ENCODE peak calls at places on chromosomes 16 and 17, in seven cellular contexts. P is epithelial cell of proximal tubule; G is activated T-cell treated with anti-CD3 and anti-CD28 coated beads, Interleukin-2, amount 50 U/mL, for 72 hours; X is neural progenitor cell; C is heart left ventricle; V is GM04503; Z is RWPE2. L is an unnamed sample.

GRCh38 chr17:40362696-40363479 is 1.6 kb downstream of the GJD3 start:
- DNase-seq in V (no peak), Z (peak), X (peak), G (peak), P (no peak), C (peak), L (no peak)

GRCh38 chr16:56814537-56815432 is 50.2 kb upstream of the SLC12A3 start:
- DNase-seq in V (no peak), G (no peak), X (peak), Z (no peak), P (no peak), C (no peak), L (no peak)

GRCh38 chr17:81312624-81313325 is 17.7 kb upstream of the SLC38A10 start:
- DNase-seq in V (no peak), G (no peak), P (no peak), C (no peak), Z (no peak), X (no peak), L (no peak)

GRCh38 chr17:40068917-40069750 is 6.4 kb downstream of the THRA start:
- DNase-seq in X (peak), C (peak), Z (peak), V (no peak), G (peak), P (no peak), L (peak)

GRCh38 chr17:16363749-16364536 is 10.7 kb upstream of the CENPV start:
- DNase-seq in C (peak), G (peak), X (peak), P (no peak), Z (no peak), V (no peak), L (peak)

GRCh38 chr17:73731733-73732132 is 87.5 kb upstream of the SDK2 start:
- DNase-seq in X (no peak), C (no peak), G (no peak), P (no peak), V (no peak), Z (no peak), L (no peak)

GRCh38 chr17:40314557-40314953 is 5.6 kb downstream of the RARA start:
- DNase-seq in C (peak), G (peak), Z (peak), P (peak), V (no peak), X (no peak), L (peak)

GRCh38 chr16:68091604-68092261 is 6.6 kb downstream of the NFATC3 start:
- DNase-seq in Z (no peak), X (no peak), C (no peak), P (peak), V (no peak), G (no peak), L (no peak)

GRCh38 chr16:84922351-84923135 is 88.8 kb downstream of the ZDHHC7 start:
- DNase-seq in P (no peak), Z (no peak), X (peak), G (no peak), V (no peak), C (peak), L (no peak)

GRCh38 chr17:6639651-6640535 is 618 bp downstream of the KIAA0753 start:
- DNase-seq in P (no peak), X (peak), Z (no peak), G (peak), C (peak), V (no peak), L (no peak)

GRCh38 chr17:81118308-81119221 is 46.7 kb upstream of the PVALEF start:
- DNase-seq in P (no peak), X (no peak), C (no peak), Z (no peak), V (no peak), G (no peak), L (no peak)

GRCh38 chr17:44345497-44346026 is 460 bp downstream of the GRN start:
- DNase-seq in Z (no peak), C (no peak), P (no peak), G (peak), V (peak), X (peak), L (no peak)

GRCh38 chr16:74580828-74581227 is 26.1 kb downstream of the GLG1 start:
- DNase-seq in P (no peak), G (no peak), Z (no peak), C (no peak), X (no peak), V (no peak), L (no peak)